ENCODE peak calls at places on chromosome 18, in four cellular contexts. R is right cardiac atrium, G is body of pancreas, Y is OCI-M1. K is an unnamed sample.

GRCh38 chr18:62607302-62607701 is 84.5 kb downstream of the ZCCHC2 start:
- DNase-seq in R (no peak), G (no peak), Y (no peak), K (no peak)

GRCh38 chr18:52570975-52571374 is 231.0 kb downstream of the DCC start:
- DNase-seq in R (no peak), G (no peak), Y (no peak), K (no peak)

GRCh38 chr18:57836557-57836956 is 33.4 kb upstream of the ATP8B1 start:
- DNase-seq in R (no peak), G (no peak), Y (no peak), K (no peak)

GRCh38 chr18:8699948-8700347 is 5.4 kb upstream of the MTCL1 start:
- DNase-seq in R (no peak), G (no peak), Y (peak), K (no peak)

GRCh38 chr18:21344860-21345259 is 102.8 kb downstream of the GREB1L start:
- DNase-seq in R (no peak), G (no peak), Y (no peak), K (no peak)

GRCh38 chr18:67519582-67519981 is 3.1 kb upstream of the DSEL start:
- DNase-seq in R (no peak), G (no peak), Y (no peak), K (no peak)

GRCh38 chr18:34801769-34802168 is 91.7 kb downstream of the DTNA start:
- DNase-seq in R (no peak), G (no peak), Y (no peak), K (no peak)

GRCh38 chr18:67428805-67429204 is 87.7 kb downstream of the DSEL start:
- DNase-seq in R (no peak), G (no peak), Y (no peak), K (no peak)

GRCh38 chr18:71443726-71444480 is 1100.2 kb downstream of the CBLN2 start:
- DNase-seq in R (no peak), G (no peak), Y (no peak), K (no peak)

GRCh38 chr18:23529597-23529996 is 26.3 kb downstream of the RMC1 start:
- DNase-seq in R (no peak), G (no peak), Y (peak), K (peak)

GRCh38 chr18:32907656-32908441 is 135.0 kb upstream of the KLHL14 start:
- DNase-seq in R (no peak), G (no peak), Y (no peak), K (no peak)

K was measured in erythroblast.